ENCODE peak calls at places on chromosomes 6 and 20, in six cellular contexts. C, B, T, A, D and U are unnamed samples.

GRCh38 chr6:66153247-66153646 is 446.2 kb upstream of the EYS start:
- DNase-seq in B (no peak), D (no peak), T (no peak), C (no peak), A (no peak), U (no peak)

GRCh38 chr6:40552926-40553325 is 34.2 kb downstream of the LRFN2 start:
- DNase-seq in D (no peak), C (no peak), A (no peak), B (no peak), T (no peak), U (no peak)

GRCh38 chr20:12241065-12241464 is 323.4 kb downstream of the BTBD3 start:
- DNase-seq in D (no peak), B (no peak), T (no peak), A (peak), C (no peak), U (no peak)

GRCh38 chr6:28537509-28538140 is 11.9 kb downstream of the GPX5 start:
- DNase-seq in D (no peak), A (no peak), C (no peak), B (no peak), T (no peak), U (no peak)

GRCh38 chr20:58008866-58009265 is 219.6 kb downstream of the ANKRD60 start:
- DNase-seq in C (no peak), A (no peak), T (no peak), D (no peak), B (no peak), U (peak)

GRCh38 chr6:35797837-35798526 is 859 bp upstream of the CLPS start:
- DNase-seq in C (no peak), A (no peak), T (no peak), B (no peak), D (peak), U (no peak)

GRCh38 chr6:35919827-35920751 is 809 bp downstream of the SRPK1 start:
- DNase-seq in D (peak), T (peak), C (peak), A (peak), B (no peak), U (no peak)

GRCh38 chr6:129835691-129836090 is 25.4 kb downstream of the TMEM244 start:
- DNase-seq in A (no peak), D (no peak), B (no peak), T (peak), C (no peak), U (no peak)

GRCh38 chr6:70479236-70479635 is 65.9 kb downstream of the FAM135A start:
- DNase-seq in B (no peak), T (no peak), C (no peak), A (no peak), D (no peak), U (no peak)

GRCh38 chr6:145051661-145052060 is 683.7 kb downstream of the EPM2A start:
- DNase-seq in T (no peak), B (no peak), D (no peak), A (no peak), C (no peak), U (no peak)

GRCh38 chr20:41572010-41572572 is 46.1 kb downstream of the CHD6 start:
- DNase-seq in A (no peak), C (no peak), T (no peak), D (no peak), B (no peak), U (no peak)

GRCh38 chr20:10034717-10035571 is at the start of gene ANKEF1:
- DNase-seq in A (peak), B (peak), C (peak), T (peak), D (peak), U (peak)

GRCh38 chr20:57047281-57048026 is 219.0 kb downstream of the BMP7 start:
- DNase-seq in A (peak), D (no peak), B (no peak), C (no peak), T (no peak), U (no peak)

GRCh38 chr20:31608256-31608980 is 3.3 kb downstream of the ID1 start:
- DNase-seq in T (peak), B (peak), A (peak), C (peak), D (peak), U (peak)

GRCh38 chr6:76481101-76481500 is 408.6 kb upstream of the IMPG1 start:
- DNase-seq in C (no peak), A (no peak), T (no peak), D (no peak), B (no peak), U (no peak)

GRCh38 chr6:65557224-65557623 is 149.8 kb downstream of the EYS start:
- DNase-seq in B (no peak), T (no peak), C (no peak), A (no peak), D (no peak), U (no peak)

GRCh38 chr6:107207251-107207890 is 92.1 kb upstream of the BEND3 start:
- DNase-seq in A (no peak), D (no peak), B (no peak), C (no peak), T (no peak), U (no peak)

GRCh38 chr6:108707328-108707976 is 140.8 kb upstream of the ARMC2 start:
- DNase-seq in B (peak), D (peak), C (no peak), T (peak), A (peak), U (no peak)

GRCh38 chr6:5497896-5498578 is 236.7 kb downstream of the FARS2 start:
- DNase-seq in B (no peak), D (no peak), T (no peak), C (no peak), A (no peak), U (no peak)

GRCh38 chr20:51554538-51555165 is 12.1 kb upstream of the NFATC2 start:
- DNase-seq in T (no peak), A (no peak), B (no peak), C (no peak), D (no peak), U (no peak)

GRCh38 chr20:23869520-23869919 is 10.0 kb downstream of the CST5 start:
- DNase-seq in T (no peak), D (no peak), A (no peak), C (no peak), B (no peak), U (no peak)

GRCh38 chr20:49659096-49659495 is 54.6 kb downstream of the B4GALT5 start:
- DNase-seq in D (no peak), T (no peak), C (no peak), A (no peak), B (no peak), U (no peak)

GRCh38 chr6:30759575-30760239 is 15.4 kb upstream of the IER3 start:
- DNase-seq in D (peak), B (no peak), T (no peak), A (no peak), C (no peak), U (no peak)

GRCh38 chr6:157953580-157954091 is 28.0 kb upstream of the SYNJ2 start:
- DNase-seq in A (no peak), T (no peak), C (no peak), B (no peak), D (no peak), U (no peak)

GRCh38 chr6:169589699-169590257 is 112.1 kb downstream of the WDR27 start:
- DNase-seq in T (no peak), C (no peak), A (no peak), D (no peak), B (no peak), U (no peak)

GRCh38 chr6:21185849-21186478 is 407.6 kb upstream of the SOX4 start:
- DNase-seq in C (no peak), D (no peak), B (no peak), T (no peak), A (no peak), U (no peak)

GRCh38 chr6:87944541-87944954 is 103.1 kb upstream of the SPACA1 start:
- DNase-seq in B (peak), D (peak), A (peak), T (peak), C (peak), U (no peak)

GRCh38 chr20:34701405-34702085 is 2.6 kb upstream of the TP53INP2 start:
- DNase-seq in C (no peak), D (no peak), T (no peak), B (no peak), A (no peak), U (no peak)

GRCh38 chr20:50594231-50594590 is 84.0 kb downstream of the PTPN1 start:
- DNase-seq in A (no peak), D (no peak), C (no peak), T (no peak), B (no peak), U (no peak)

GRCh38 chr20:62623488-62624324 is 18.6 kb upstream of the SLCO4A1 start:
- DNase-seq in C (peak), B (peak), T (peak), D (peak), A (peak), U (peak)
- TF ChIP-seq POLR2A in C (peak), B (peak), T (no peak), D (peak), A (peak), U (peak)

DNA sequence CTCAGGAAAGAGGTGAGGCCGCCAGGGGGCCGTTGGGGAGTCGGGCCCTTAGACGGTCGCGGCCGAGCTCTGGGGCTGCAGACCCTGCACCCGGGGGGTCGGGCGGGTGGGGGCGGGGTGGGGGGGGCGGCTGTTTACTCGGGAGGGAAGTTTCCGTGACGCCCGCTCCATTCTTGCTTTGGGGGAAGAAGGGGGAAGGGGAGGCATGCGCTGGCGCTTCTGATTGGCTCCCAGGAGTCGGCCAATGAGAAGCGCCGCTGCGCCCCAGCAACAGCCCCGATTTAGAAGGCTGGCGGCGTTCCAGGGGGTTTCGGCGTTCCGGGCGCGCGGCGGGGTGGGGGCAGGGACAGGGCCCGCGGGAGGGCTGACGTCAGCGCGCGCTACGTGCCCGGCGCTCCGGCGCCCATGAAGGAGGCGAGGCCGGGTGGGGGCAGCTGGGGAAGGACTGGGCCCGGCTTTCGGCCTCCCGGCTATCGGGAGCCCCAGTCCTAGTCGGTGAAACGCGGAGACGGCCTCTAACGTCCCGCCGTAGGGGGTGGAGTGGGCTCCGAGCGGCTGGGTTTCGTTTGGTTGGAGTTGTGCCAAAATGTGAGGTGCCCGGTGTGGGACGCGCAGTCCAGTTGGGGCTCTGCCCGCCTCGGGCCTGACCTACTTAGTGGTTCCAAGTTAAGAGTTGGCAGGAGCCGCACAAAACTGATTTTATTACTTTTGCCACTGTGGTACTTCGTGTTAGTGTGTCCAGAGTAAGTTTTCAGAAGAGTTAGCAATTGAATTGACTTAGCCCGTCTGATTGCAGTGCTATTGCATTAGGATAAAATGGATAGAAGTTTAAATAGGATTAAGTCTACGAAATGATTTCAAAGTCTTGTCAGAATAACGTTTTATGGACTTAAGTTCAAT is 1.1 kb downstream of the PNRC1 start:
- DNase-seq in B (peak), C (peak), T (peak), A (peak), D (peak), U (peak)
- TF ChIP-seq POLR2A in B (peak), C (no peak), T (no peak), A (peak), D (peak), U (peak)

GRCh38 chr20:29079769-29080690 is 2177.4 kb upstream of the DEFB115 start:
- DNase-seq in A (peak), B (peak), C (no peak), D (peak), T (no peak), U (no peak)
- TF ChIP-seq POLR2A in A (no peak), B (no peak), C (no peak), D (peak), T (no peak), U (no peak)

GRCh38 chr6:159180001-159180400 is 10.8 kb downstream of the FNDC1 start:
- DNase-seq in A (no peak), B (no peak), C (no peak), T (no peak), D (no peak), U (no peak)

GRCh38 chr6:159184559-159184958 is 15.4 kb downstream of the FNDC1 start:
- DNase-seq in C (no peak), D (no peak), B (no peak), T (no peak), A (no peak), U (no peak)

GRCh38 chr6:159178847-159179246 is 9.6 kb downstream of the FNDC1 start:
- DNase-seq in C (no peak), B (no peak), A (no peak), T (no peak), D (no peak), U (no peak)

GRCh38 chr6:159181914-159182313 is 12.7 kb downstream of the FNDC1 start:
- DNase-seq in D (no peak), C (no peak), A (no peak), T (no peak), B (no peak), U (no peak)
- TF ChIP-seq POLR2A in D (no peak), C (no peak), A (no peak), T (no peak), B (no peak), U (no peak)

DNA sequence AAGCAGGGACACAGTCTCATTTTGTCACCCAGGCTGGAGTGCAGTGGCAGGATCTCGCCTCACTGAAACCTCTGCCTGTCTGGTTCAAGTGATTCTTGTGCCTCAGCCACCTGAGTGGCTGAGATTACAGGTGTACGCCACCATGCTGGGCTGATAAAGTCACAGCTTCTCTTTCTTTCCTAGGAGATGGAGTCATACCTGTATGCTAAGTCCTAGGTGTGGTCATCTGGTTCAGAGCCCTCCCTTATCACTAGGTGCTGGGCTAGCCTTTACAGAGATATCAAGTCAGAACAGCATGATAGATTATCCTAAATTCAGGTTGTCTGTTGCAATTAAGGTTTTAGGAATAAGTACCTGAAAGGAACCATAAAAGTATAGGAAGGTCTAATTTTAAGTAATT is 86.7 kb downstream of the AHI1 start:
- DNase-seq in T (no peak), D (no peak), A (no peak), B (no peak), C (no peak), U (no peak)
- TF ChIP-seq POLR2A in T (no peak), D (no peak), A (no peak), B (no peak), C (no peak), U (no peak)